ENCODE peak calls at places on chromosomes 5 and 9, in six cellular contexts. One of them, this sample, is unnamed.

GRCh38 chr9:102779341-102779740 is 215.8 kb upstream of the CYLC2 start:
- DNase-seq in T-helper 9 cell: no peak
- DNase-seq in stimulated activated naive CD4-positive, alpha-beta T cell: no peak
- DNase-seq in central memory CD8-positive, alpha-beta T cell: no peak
- DNase-seq in SJSA1: no peak
- DNase-seq in SK-N-SH: no peak
- DNase-seq in this sample: no peak

GRCh38 chr5:157689942-157690689 is 18.8 kb downstream of the C5orf52 start:
- DNase-seq in T-helper 9 cell: no peak
- DNase-seq in stimulated activated naive CD4-positive, alpha-beta T cell: no peak
- DNase-seq in central memory CD8-positive, alpha-beta T cell: no peak
- DNase-seq in SJSA1: peak
- DNase-seq in SK-N-SH: no peak
- DNase-seq in this sample: no peak

GRCh38 chr5:96282020-96282419 is 151.0 kb downstream of the PCSK1 start:
- DNase-seq in T-helper 9 cell: no peak
- DNase-seq in stimulated activated naive CD4-positive, alpha-beta T cell: no peak
- DNase-seq in central memory CD8-positive, alpha-beta T cell: no peak
- DNase-seq in SJSA1: no peak
- DNase-seq in SK-N-SH: no peak
- DNase-seq in this sample: no peak

GRCh38 chr9:36903541-36904435 is 130.3 kb downstream of the PAX5 start:
- DNase-seq in T-helper 9 cell: no peak
- DNase-seq in stimulated activated naive CD4-positive, alpha-beta T cell: no peak
- DNase-seq in central memory CD8-positive, alpha-beta T cell: no peak
- DNase-seq in SJSA1: no peak
- DNase-seq in SK-N-SH: peak
- DNase-seq in this sample: peak

GRCh38 chr5:88660326-88660946 is 222.5 kb downstream of the MEF2C start:
- DNase-seq in T-helper 9 cell: no peak
- DNase-seq in stimulated activated naive CD4-positive, alpha-beta T cell: no peak
- DNase-seq in central memory CD8-positive, alpha-beta T cell: no peak
- DNase-seq in SJSA1: peak
- DNase-seq in SK-N-SH: no peak
- DNase-seq in this sample: peak

GRCh38 chr5:15354011-15354410 is 146.0 kb upstream of the FBXL7 start:
- DNase-seq in T-helper 9 cell: no peak
- DNase-seq in stimulated activated naive CD4-positive, alpha-beta T cell: no peak
- DNase-seq in central memory CD8-positive, alpha-beta T cell: no peak
- DNase-seq in SJSA1: no peak
- DNase-seq in SK-N-SH: no peak
- DNase-seq in this sample: no peak

GRCh38 chr9:83296123-83296522 is 233.2 kb upstream of the RASEF start:
- DNase-seq in T-helper 9 cell: no peak
- DNase-seq in stimulated activated naive CD4-positive, alpha-beta T cell: no peak
- DNase-seq in central memory CD8-positive, alpha-beta T cell: no peak
- DNase-seq in SJSA1: no peak
- DNase-seq in SK-N-SH: no peak
- DNase-seq in this sample: no peak

GRCh38 chr9:89022071-89022721 is 30.9 kb downstream of the S1PR3 start:
- DNase-seq in T-helper 9 cell: no peak
- DNase-seq in stimulated activated naive CD4-positive, alpha-beta T cell: no peak
- DNase-seq in central memory CD8-positive, alpha-beta T cell: no peak
- DNase-seq in SJSA1: no peak
- DNase-seq in SK-N-SH: no peak
- DNase-seq in this sample: no peak

GRCh38 chr5:37831821-37832524 is 7.9 kb downstream of the GDNF start:
- DNase-seq in T-helper 9 cell: no peak
- DNase-seq in stimulated activated naive CD4-positive, alpha-beta T cell: no peak
- DNase-seq in central memory CD8-positive, alpha-beta T cell: no peak
- DNase-seq in SJSA1: no peak
- DNase-seq in SK-N-SH: no peak
- DNase-seq in this sample: no peak